ENCODE peak calls at places on chromosomes 13 and 19, in four cellular contexts. H, U, X and T are unnamed samples.
A peak's percentile ranks its signal among the peaks of the same experiment; 100 is the strongest.

GRCh38 chr19:34560229-34560628 is 78.7 kb downstream of the WTIP start:
- DNase-seq in X (no peak), H (no peak), U (no peak), T (no peak)

GRCh38 chr19:44879309-44880065 is 11.6 kb upstream of the TOMM40 start:
- DNase-seq in H (no peak), U (no peak), X (no peak), T (no peak)

GRCh38 chr13:52739468-52740071 is at the start of gene CNMD:
- DNase-seq in H (no peak), X (no peak), U (no peak), T (no peak)

GRCh38 chr19:53520547-53521372 is 17.2 kb upstream of the ZNF331 start:
- DNase-seq in X (peak; percentile 79), U (peak; percentile 80), H (peak; percentile 99), T (peak; percentile 94)

GRCh38 chr19:55600336-55601028 is 394 bp downstream of the ZNF524 start:
- DNase-seq in H (no peak), X (no peak), U (peak; percentile 64), T (peak; percentile 60)

GRCh38 chr19:58356236-58356970 is 3.1 kb upstream of the A1BG start:
- DNase-seq in U (no peak), H (peak; percentile 37), X (no peak), T (peak; percentile 50)

GRCh38 chr13:97367427-97367826 is 66.5 kb upstream of the RAP2A start:
- DNase-seq in X (no peak), H (peak; percentile 81), U (no peak), T (peak; percentile 71)

GRCh38 chr13:24032674-24033073 is 127.8 kb upstream of the SPATA13 start:
- DNase-seq in X (no peak), H (no peak), U (no peak), T (no peak)

GRCh38 chr13:90912247-90912646 is 435.2 kb upstream of the MIR17HG start:
- DNase-seq in X (no peak), H (no peak), U (no peak), T (no peak)

GRCh38 chr19:33734913-33735312 is 61.8 kb upstream of the KCTD15 start:
- DNase-seq in X (no peak), U (no peak), H (no peak), T (no peak)

GRCh38 chr13:113468029-113468428 is 14.7 kb upstream of the ADPRHL1 start:
- DNase-seq in H (no peak), U (no peak), X (no peak), T (no peak)

GRCh38 chr13:30730526-30730925 is 4.8 kb upstream of the ALOX5AP start:
- DNase-seq in H (no peak), U (no peak), X (no peak), T (no peak)

GRCh38 chr13:50948576-50948975 is 39.0 kb downstream of the RNASEH2B start:
- DNase-seq in H (no peak), U (no peak), X (no peak), T (no peak)

GRCh38 chr13:110506396-110506795 is 55.1 kb downstream of the RAB20 start:
- DNase-seq in X (no peak), H (no peak), U (no peak), T (no peak)

GRCh38 chr19:35090795-35091214 is 24.8 kb upstream of the FXYD3 start:
- DNase-seq in U (no peak), X (no peak), H (no peak), T (no peak)

GRCh38 chr13:32135655-32136054 is 104.1 kb downstream of the FRY start:
- DNase-seq in X (no peak), U (no peak), H (peak; percentile 52), T (peak; percentile 37)

GRCh38 chr19:33868821-33869412 is 72.2 kb downstream of the KCTD15 start:
- DNase-seq in H (peak; percentile 36), X (no peak), U (no peak), T (peak; percentile 22)